ENCODE peak calls at places on chromosomes 7 and 10, in eight cellular contexts. N is uterus, G is B cell, T is D341Med, W is left ventricle myocardium inferior, E is NCI-H774, U is left cardiac atrium, K is NCI-H1436. X is an unnamed sample.

GRCh38 chr7:136956232-136956631 is 87.8 kb downstream of the CHRM2 start:
- DNase-seq in T (no peak), G (no peak), K (no peak), U (no peak), E (no peak), N (no peak), W (no peak), X (no peak)

GRCh38 chr10:44851413-44851812 is 59.7 kb upstream of the TMEM72 start:
- DNase-seq in U (no peak), W (no peak), N (no peak), E (no peak), G (no peak), T (no peak), K (no peak), X (no peak)

GRCh38 chr10:4721994-4722753 is 103.8 kb upstream of the AKR1E2 start:
- DNase-seq in T (no peak), U (no peak), G (no peak), E (no peak), K (no peak), N (no peak), W (no peak), X (no peak)

GRCh38 chr10:99845837-99846382 is 63.5 kb downstream of the ABCC2 start:
- DNase-seq in N (peak), U (peak), G (peak), E (peak), K (peak), W (peak), T (peak), X (peak)

GRCh38 chr7:114740095-114740494 is 181.8 kb upstream of the MDFIC start:
- DNase-seq in E (no peak), K (no peak), U (no peak), W (no peak), G (no peak), T (no peak), N (no peak), X (no peak)

GRCh38 chr10:126349096-126349495 is 39.2 kb downstream of the ADAM12 start:
- DNase-seq in T (no peak), U (no peak), G (no peak), K (no peak), E (no peak), N (no peak), W (no peak), X (no peak)

GRCh38 chr10:74213571-74214162 is 62.6 kb downstream of the ADK start:
- DNase-seq in E (no peak), N (no peak), W (no peak), T (peak), K (no peak), U (peak), G (peak), X (peak)

GRCh38 chr10:131909014-131909808 is 8.4 kb downstream of the PPP2R2D start:
- DNase-seq in K (no peak), G (no peak), W (no peak), T (no peak), E (no peak), N (no peak), U (peak), X (no peak)

GRCh38 chr7:149422065-149422913 is 38.6 kb downstream of the ZNF777 start:
- DNase-seq in W (peak), G (peak), N (peak), K (peak), T (peak), E (peak), U (peak), X (peak)

GRCh38 chr7:99504281-99504602 is 220 bp upstream of the ZKSCAN5 start:
- DNase-seq in E (no peak), T (peak), U (no peak), N (no peak), G (no peak), K (peak), W (no peak), X (no peak)

GRCh38 chr7:150322833-150323681 is at the start of the genes ACTR3C and LRRC61:
- DNase-seq in E (peak), K (peak), N (peak), T (peak), G (peak), W (peak), U (peak), X (peak)

GRCh38 chr10:28072573-28072972 is 73.7 kb upstream of the ODAD2 start:
- DNase-seq in W (no peak), E (no peak), N (no peak), T (no peak), K (no peak), U (no peak), G (no peak), X (no peak)

GRCh38 chr7:2504128-2504817 is 15.3 kb upstream of the LFNG start:
- DNase-seq in K (no peak), E (no peak), N (no peak), W (no peak), U (no peak), T (no peak), G (no peak), X (no peak)

GRCh38 chr7:1741751-1742554 is 71.9 kb downstream of the ELFN1 start:
- DNase-seq in K (no peak), N (no peak), W (peak), E (peak), G (no peak), T (peak), U (peak), X (no peak)

GRCh38 chr7:28861825-28862224 is 96.3 kb downstream of the TRIL start:
- DNase-seq in K (no peak), E (no peak), T (no peak), N (no peak), U (no peak), G (no peak), W (no peak), X (no peak)

GRCh38 chr7:112192236-112193154 is 13.7 kb downstream of the DOCK4 start:
- DNase-seq in N (no peak), K (no peak), U (peak), E (no peak), W (no peak), T (no peak), G (no peak), X (no peak)

GRCh38 chr7:556837-557555 is 37.4 kb upstream of the PDGFA start:
- DNase-seq in W (no peak), U (no peak), T (no peak), K (no peak), N (no peak), E (no peak), G (no peak), X (no peak)

GRCh38 chr10:76962851-76963250 is 674.8 kb downstream of the KCNMA1 start:
- DNase-seq in N (no peak), G (no peak), U (no peak), E (no peak), W (no peak), T (no peak), K (no peak), X (no peak)

GRCh38 chr10:66537186-66537585 is 388.6 kb upstream of the LRRTM3 start:
- DNase-seq in G (no peak), T (no peak), U (no peak), N (no peak), K (no peak), E (no peak), W (no peak), X (no peak)

GRCh38 chr10:99304027-99304856 is 24.9 kb upstream of the CNNM1 start:
- DNase-seq in N (no peak), K (no peak), T (no peak), U (no peak), E (no peak), W (no peak), G (no peak), X (peak)

GRCh38 chr7:130853503-130854279 is 119.7 kb upstream of the KLF14 start:
- DNase-seq in E (no peak), N (no peak), W (no peak), U (no peak), G (no peak), K (no peak), T (no peak), X (no peak)

GRCh38 chr7:113487925-113488731 is 369.8 kb upstream of the SMIM30 start:
- DNase-seq in U (no peak), N (no peak), T (no peak), W (no peak), K (no peak), G (no peak), E (no peak), X (no peak)

GRCh38 chr10:43970747-43971146 is 322.1 kb upstream of the ZNF32 start:
- DNase-seq in G (no peak), E (no peak), T (no peak), W (no peak), U (no peak), K (no peak), N (no peak), X (no peak)

GRCh38 chr7:70808876-70809275 is 323.1 kb upstream of the GALNT17 start:
- DNase-seq in T (no peak), G (no peak), N (no peak), W (no peak), U (no peak), K (no peak), E (no peak), X (no peak)

GRCh38 chr10:123997486-123998196 is 95.8 kb downstream of the CHST15 start:
- DNase-seq in E (no peak), T (peak), W (no peak), U (no peak), N (no peak), K (no peak), G (no peak), X (peak)

GRCh38 chr7:2479276-2480070 is 3.3 kb upstream of the GRIFIN start:
- DNase-seq in G (peak), U (no peak), W (no peak), K (no peak), E (no peak), N (no peak), T (no peak), X (peak)

GRCh38 chr7:50349963-50350944 is 45.7 kb downstream of the IKZF1 start:
- DNase-seq in G (no peak), E (no peak), K (no peak), T (no peak), N (no peak), W (no peak), U (no peak), X (no peak)

GRCh38 chr10:3757638-3758490 is 27.1 kb downstream of the KLF6 start:
- DNase-seq in T (no peak), G (peak), U (no peak), W (no peak), N (no peak), K (no peak), E (no peak), X (peak)

GRCh38 chr10:26215923-26216576 is 524 bp upstream of the GAD2 start:
- DNase-seq in T (peak), K (peak), U (peak), W (no peak), E (peak), G (no peak), N (no peak), X (no peak)

GRCh38 chr7:117025891-117026290 is 72.6 kb downstream of the ST7 start:
- DNase-seq in G (no peak), K (no peak), T (no peak), U (no peak), N (no peak), E (no peak), W (no peak), X (no peak)